ENCODE peak calls at places on chromosomes 3 and 15, in four cellular contexts. One of them, this sample, is unnamed.

GRCh38 chr15:32867313-32867626 is 149.5 kb downstream of the GREM1 start:
- DNase-seq in HEK293T: no peak
- DNase-seq in HepG2: no peak
- DNase-seq in K562: peak
- DNase-seq in this sample: no peak

GRCh38 chr3:138620431-138620830 is 11.9 kb downstream of the FAIM start:
- DNase-seq in HEK293T: no peak
- DNase-seq in HepG2: no peak
- DNase-seq in K562: no peak
- DNase-seq in this sample: no peak

GRCh38 chr15:82184776-82185175 is 77.8 kb downstream of the EFL1 start:
- DNase-seq in HepG2: no peak
- DNase-seq in K562: no peak
- DNase-seq in HEK293T: no peak
- DNase-seq in this sample: no peak

GRCh38 chr3:140753865-140754754 is 76.2 kb downstream of the TRIM42 start:
- DNase-seq in HEK293T: no peak
- DNase-seq in K562: no peak
- DNase-seq in HepG2: no peak
- DNase-seq in this sample: no peak

GRCh38 chr15:101446527-101447167 is 42.9 kb downstream of the PCSK6 start:
- DNase-seq in HEK293T: no peak
- DNase-seq in HepG2: peak
- DNase-seq in K562: peak
- DNase-seq in this sample: no peak

GRCh38 chr15:80776420-80777045 is 2.6 kb upstream of the CEMIP start:
- DNase-seq in HepG2: peak
- DNase-seq in K562: peak
- DNase-seq in HEK293T: peak
- DNase-seq in this sample: peak

GRCh38 chr3:106332884-106333283 is 464.1 kb upstream of the CBLB start:
- DNase-seq in HepG2: no peak
- DNase-seq in HEK293T: no peak
- DNase-seq in K562: no peak
- DNase-seq in this sample: no peak

GRCh38 chr3:187979543-187979942 is 174.4 kb upstream of the LPP start:
- DNase-seq in HepG2: no peak
- DNase-seq in HEK293T: no peak
- DNase-seq in K562: no peak
- DNase-seq in this sample: no peak

GRCh38 chr15:68791431-68792283 is 29.0 kb downstream of the ANP32A start:
- DNase-seq in HepG2: no peak
- DNase-seq in K562: no peak
- DNase-seq in HEK293T: no peak
- DNase-seq in this sample: no peak

GRCh38 chr3:46067401-46067800 is 40.1 kb upstream of the XCR1 start:
- DNase-seq in HEK293T: no peak
- DNase-seq in K562: no peak
- DNase-seq in HepG2: no peak
- DNase-seq in this sample: no peak

GRCh38 chr15:89908226-89908625 is 4.5 kb downstream of the ARPIN start:
- DNase-seq in HepG2: no peak
- DNase-seq in HEK293T: no peak
- DNase-seq in K562: no peak
- DNase-seq in this sample: no peak

GRCh38 chr15:29070471-29071192 is 184.9 kb downstream of the APBA2 start:
- DNase-seq in HepG2: no peak
- DNase-seq in HEK293T: no peak
- DNase-seq in K562: no peak
- DNase-seq in this sample: no peak

GRCh38 chr15:66707310-66708160 is 5.5 kb downstream of the SMAD6 start:
- DNase-seq in K562: no peak
- DNase-seq in HEK293T: peak
- DNase-seq in HepG2: peak
- DNase-seq in this sample: peak

GRCh38 chr3:10783360-10784346 is 32.4 kb upstream of the SLC6A11 start:
- DNase-seq in HepG2: peak
- DNase-seq in HEK293T: peak
- DNase-seq in K562: peak
- DNase-seq in this sample: peak

GRCh38 chr3:4338751-4339150 is 35.6 kb downstream of the SETMAR start:
- DNase-seq in K562: no peak
- DNase-seq in HepG2: no peak
- DNase-seq in HEK293T: no peak
- DNase-seq in this sample: no peak

GRCh38 chr3:52345521-52346110 is 29.5 kb downstream of the DNAH1 start:
- DNase-seq in HEK293T: no peak
- DNase-seq in K562: no peak
- DNase-seq in HepG2: no peak
- DNase-seq in this sample: no peak
- TF ChIP-seq ELF4 in HEK293T: no peak
- TF ChIP-seq ELF4 in K562: no peak
- TF ChIP-seq ELF4 in HepG2: no peak
- TF ChIP-seq ELF4 in this sample: no peak

DNA sequence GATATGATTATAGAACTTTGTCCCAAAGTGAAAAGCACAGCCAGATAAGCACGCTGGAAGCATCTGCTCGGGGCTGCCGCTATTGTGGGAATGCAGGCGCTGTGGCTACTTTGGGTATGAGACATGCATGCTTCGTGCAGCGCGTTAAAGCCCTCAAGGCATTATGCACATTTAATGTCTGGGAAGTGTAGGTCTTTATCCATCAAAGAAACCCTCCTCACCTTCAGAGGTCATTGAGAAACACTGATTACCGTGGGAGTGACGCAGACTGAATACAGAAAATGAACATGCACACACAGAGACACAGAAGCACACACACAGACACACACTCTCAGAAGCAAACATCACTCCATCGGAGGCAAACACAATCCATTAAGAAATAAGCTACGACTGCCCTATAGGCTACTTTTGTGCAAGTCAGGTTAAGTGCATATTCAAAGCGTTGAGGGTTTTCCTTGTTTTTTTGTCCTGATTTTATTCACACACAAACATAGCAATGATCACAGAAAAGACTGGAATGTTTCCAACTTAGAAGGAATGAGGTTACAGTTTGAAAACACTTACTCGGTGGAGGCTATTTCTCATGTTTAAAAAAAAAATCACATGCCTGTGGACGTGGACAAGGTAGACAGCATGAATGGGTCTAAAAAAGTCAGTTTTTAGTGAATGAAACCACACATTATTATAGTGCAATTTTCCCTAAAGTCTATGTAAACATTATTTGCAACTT is 68.5 kb downstream of the PLCH1 start:
- DNase-seq in HEK293T: peak
- DNase-seq in HepG2: no peak
- DNase-seq in K562: no peak
- DNase-seq in this sample: peak
- TF ChIP-seq ELF4 in HEK293T: no peak
- TF ChIP-seq ELF4 in HepG2: no peak
- TF ChIP-seq ELF4 in K562: no peak
- TF ChIP-seq ELF4 in this sample: no peak

GRCh38 chr3:110767838-110768237 is 303.8 kb upstream of the NECTIN3 start:
- DNase-seq in HepG2: no peak
- DNase-seq in HEK293T: no peak
- DNase-seq in K562: no peak
- DNase-seq in this sample: no peak

GRCh38 chr3:110767156-110767555 is 304.5 kb upstream of the NECTIN3 start:
- DNase-seq in HEK293T: no peak
- DNase-seq in K562: no peak
- DNase-seq in HepG2: no peak
- DNase-seq in this sample: no peak
- TF ChIP-seq ELF4 in HEK293T: no peak
- TF ChIP-seq ELF4 in K562: no peak
- TF ChIP-seq ELF4 in HepG2: no peak
- TF ChIP-seq ELF4 in this sample: no peak

GRCh38 chr15:61013146-61013545 is 216.0 kb downstream of the RORA start:
- DNase-seq in K562: no peak
- DNase-seq in HepG2: no peak
- DNase-seq in HEK293T: no peak
- DNase-seq in this sample: no peak
- TF ChIP-seq ELF4 in K562: no peak
- TF ChIP-seq ELF4 in HepG2: no peak
- TF ChIP-seq ELF4 in HEK293T: no peak
- TF ChIP-seq ELF4 in this sample: no peak

DNA sequence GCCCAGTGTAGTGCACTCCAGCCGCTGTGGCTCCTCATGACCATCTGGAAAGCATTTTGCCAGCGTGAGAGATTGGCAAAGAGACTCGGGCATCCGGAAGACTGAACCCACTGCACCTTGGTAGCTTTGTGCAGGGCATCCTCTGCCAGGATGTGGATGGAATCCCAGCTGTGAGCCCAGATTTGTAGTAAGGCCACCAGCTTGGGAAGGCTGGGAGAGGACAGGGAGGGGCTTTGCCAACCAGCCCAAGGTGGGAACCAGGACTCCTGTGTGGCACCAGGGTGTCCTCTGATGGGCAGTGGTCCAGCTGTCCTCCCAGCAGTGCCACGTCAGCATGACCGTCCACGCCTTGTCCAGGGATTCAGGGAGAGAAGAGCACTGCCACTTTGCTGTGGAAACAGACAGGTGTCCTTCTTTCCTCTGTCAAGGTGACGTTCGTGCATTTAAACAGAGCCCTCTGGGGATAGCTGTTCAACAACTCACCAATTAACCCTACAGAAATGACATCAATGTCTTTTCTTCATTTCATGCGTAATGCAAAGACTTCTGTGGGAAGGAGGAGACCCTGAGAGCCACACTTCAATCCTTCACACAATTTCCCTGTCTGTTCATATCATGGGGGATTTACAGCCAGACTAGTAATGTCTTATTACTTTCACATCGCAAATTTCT is 19.1 kb downstream of the KLF15 start:
- DNase-seq in HepG2: no peak
- DNase-seq in K562: no peak
- DNase-seq in HEK293T: no peak
- DNase-seq in this sample: no peak
- TF ChIP-seq ELF4 in HepG2: no peak
- TF ChIP-seq ELF4 in K562: no peak
- TF ChIP-seq ELF4 in HEK293T: no peak
- TF ChIP-seq ELF4 in this sample: no peak

GRCh38 chr3:42700366-42701288 is 2.0 kb downstream of the HHATL start:
- DNase-seq in HEK293T: no peak
- DNase-seq in HepG2: no peak
- DNase-seq in K562: no peak
- DNase-seq in this sample: no peak
- TF ChIP-seq ELF4 in HEK293T: no peak
- TF ChIP-seq ELF4 in HepG2: no peak
- TF ChIP-seq ELF4 in K562: no peak
- TF ChIP-seq ELF4 in this sample: no peak

DNA sequence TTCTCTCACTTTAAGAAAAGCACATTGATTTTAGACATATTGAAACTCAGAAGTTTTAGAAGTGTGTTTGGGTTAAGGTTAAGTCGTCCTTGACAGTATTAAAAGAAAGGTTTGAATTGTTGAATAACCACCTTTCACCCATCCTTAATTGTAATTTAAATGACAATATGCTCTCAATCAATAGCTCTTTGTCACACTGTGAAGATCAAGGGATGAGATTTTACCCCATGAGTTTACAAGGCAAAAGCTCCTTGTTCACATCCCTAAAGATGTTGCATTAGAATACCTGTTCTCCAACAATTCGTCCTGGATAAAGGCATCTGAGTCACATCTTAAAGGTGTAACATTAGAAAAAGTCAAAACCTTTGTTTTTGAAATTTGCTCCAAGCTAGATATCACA is 220.4 kb upstream of the MDFIC2 start:
- DNase-seq in HEK293T: no peak
- DNase-seq in HepG2: no peak
- DNase-seq in K562: no peak
- DNase-seq in this sample: no peak
- TF ChIP-seq ELF4 in HEK293T: no peak
- TF ChIP-seq ELF4 in HepG2: no peak
- TF ChIP-seq ELF4 in K562: no peak
- TF ChIP-seq ELF4 in this sample: no peak

DNA sequence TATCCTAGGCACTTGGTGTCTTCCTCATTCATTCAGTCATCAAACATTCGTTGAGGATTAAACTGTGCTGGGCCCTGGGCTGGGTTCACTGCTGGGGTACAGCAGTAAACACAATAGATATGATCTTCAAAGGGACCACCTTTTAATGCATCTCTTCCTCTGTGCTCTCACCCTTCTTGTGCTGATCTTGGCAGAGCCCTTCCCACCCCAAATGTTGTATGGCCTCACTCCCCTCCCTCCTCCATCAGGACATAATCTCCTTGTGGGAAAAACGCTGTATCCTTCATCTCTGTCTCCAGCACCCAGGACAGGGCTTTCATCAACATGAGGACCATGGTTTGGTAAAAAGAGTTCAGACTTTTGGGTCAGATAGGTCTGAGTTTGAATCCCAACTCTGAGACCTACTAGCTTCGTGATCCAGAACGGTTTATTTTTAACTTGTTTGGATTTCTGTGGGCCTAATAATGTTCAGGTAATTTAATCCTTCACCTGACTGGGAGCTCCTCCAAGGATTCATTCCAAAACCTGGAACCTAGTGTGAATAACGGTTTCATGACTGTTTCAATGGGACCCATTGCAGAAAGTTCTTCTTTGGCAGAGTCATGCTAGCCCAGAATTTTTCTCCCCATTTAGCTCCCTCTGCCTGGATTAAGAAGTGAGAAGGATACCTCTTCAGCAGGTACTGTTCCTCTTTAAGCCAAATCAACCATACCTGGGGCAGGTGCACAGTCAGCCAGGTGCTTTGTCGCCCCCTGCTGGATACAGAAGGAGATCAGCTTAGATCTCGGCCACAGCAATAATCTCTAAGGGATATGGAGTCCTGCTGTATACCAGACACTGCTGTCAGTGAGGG is 5.2 kb upstream of the WNT7A start:
- DNase-seq in K562: peak
- DNase-seq in HEK293T: peak
- DNase-seq in HepG2: peak
- DNase-seq in this sample: peak
- TF ChIP-seq ELF4 in K562: no peak
- TF ChIP-seq ELF4 in HEK293T: no peak
- TF ChIP-seq ELF4 in HepG2: no peak
- TF ChIP-seq ELF4 in this sample: no peak

GRCh38 chr3:120983841-120984240 is 75.8 kb downstream of the STXBP5L start:
- DNase-seq in HepG2: no peak
- DNase-seq in HEK293T: no peak
- DNase-seq in K562: no peak
- DNase-seq in this sample: no peak
- TF ChIP-seq ELF4 in HepG2: no peak
- TF ChIP-seq ELF4 in HEK293T: no peak
- TF ChIP-seq ELF4 in K562: no peak
- TF ChIP-seq ELF4 in this sample: no peak

GRCh38 chr3:120098710-120099109 is 4.5 kb upstream of the GSK3B start:
- DNase-seq in K562: no peak
- DNase-seq in HepG2: no peak
- DNase-seq in HEK293T: no peak
- DNase-seq in this sample: no peak
- TF ChIP-seq ELF4 in K562: no peak
- TF ChIP-seq ELF4 in HepG2: no peak
- TF ChIP-seq ELF4 in HEK293T: no peak
- TF ChIP-seq ELF4 in this sample: no peak

This sample was measured in WTC11.